ENCODE peak calls at places on chromosomes 2 and 18, in seven cellular contexts. T, V, R, L, N, X and E are unnamed samples.

GRCh38 chr2:144702051-144702450 is 182.1 kb upstream of the ZEB2 start:
- DNase-seq in R (no peak), T (no peak), N (no peak), V (no peak), X (no peak), L (no peak), E (no peak)

GRCh38 chr2:101509498-101510274 is 34.8 kb upstream of the RFX8 start:
- DNase-seq in R (no peak), V (no peak), X (peak), T (no peak), N (no peak), L (no peak), E (no peak)

GRCh38 chr18:5518899-5519371 is 24.9 kb downstream of the EPB41L3 start:
- DNase-seq in L (no peak), R (peak), T (no peak), N (no peak), V (no peak), X (peak), E (no peak)

GRCh38 chr2:234392230-234392629 is 104.7 kb downstream of the ARL4C start:
- DNase-seq in N (no peak), R (no peak), T (no peak), L (no peak), V (no peak), X (no peak), E (no peak)

GRCh38 chr2:31428001-31428418 is 13.5 kb upstream of the XDH start:
- DNase-seq in V (no peak), N (no peak), L (no peak), X (no peak), T (no peak), R (no peak), E (no peak)

GRCh38 chr2:108562274-108562673 is 28.0 kb downstream of the LIMS1 start:
- DNase-seq in L (no peak), X (no peak), N (no peak), T (no peak), V (no peak), R (no peak), E (no peak)

GRCh38 chr18:10086458-10086857 is 172.6 kb downstream of the VAPA start:
- DNase-seq in N (no peak), T (no peak), L (no peak), R (no peak), X (no peak), V (no peak), E (no peak)

GRCh38 chr2:227370791-227371312 is 8.3 kb downstream of the TM4SF20 start:
- DNase-seq in X (peak), T (no peak), L (no peak), R (no peak), N (no peak), V (peak), E (no peak)

GRCh38 chr2:173101687-173102086 is 26.0 kb downstream of the MAP3K20 start:
- DNase-seq in L (peak), X (peak), N (no peak), R (no peak), T (no peak), V (no peak), E (no peak)